ENCODE peak calls at places on chromosomes 5 and 9, in ten cellular contexts. X, N, L, S, V, B, T, C, E and D are unnamed samples.
A peak's percentile ranks its signal among the peaks of the same experiment; 100 is the strongest.

GRCh38 chr9:127130661-127131538 is 8.5 kb upstream of the ANGPTL2 start:
- DNase-seq in N (peak; percentile 91), X (peak; percentile 96), V (peak; percentile 71), E (no peak), L (no peak), C (peak; percentile 98), B (peak; percentile 86), S (peak; percentile 91), T (no peak), D (peak; percentile 65)

GRCh38 chr5:17248999-17249634 is 31.7 kb downstream of the BASP1 start:
- DNase-seq in C (no peak), V (no peak), E (no peak), N (no peak), X (peak; percentile 92), S (peak; percentile 95), B (no peak), T (no peak), L (peak; percentile 92), D (no peak)

GRCh38 chr5:176446884-176447537 is 1.2 kb upstream of the FAF2 start:
- DNase-seq in X (no peak), C (peak; percentile 28), S (no peak), L (no peak), V (peak; percentile 45), B (peak; percentile 69), N (peak; percentile 28), T (no peak), E (peak; percentile 28), D (no peak)

GRCh38 chr9:114395768-114396167 is 8.0 kb upstream of the AKNA start:
- DNase-seq in X (no peak), V (no peak), B (no peak), N (no peak), L (no peak), C (no peak), E (no peak), S (no peak), T (no peak), D (no peak)

GRCh38 chr5:169162407-169162806 is 138.5 kb downstream of the SLIT3 start:
- DNase-seq in C (no peak), B (no peak), X (peak; percentile 65), V (no peak), E (no peak), T (no peak), S (peak; percentile 84), N (no peak), L (no peak), D (no peak)

GRCh38 chr5:19208397-19208796 is 779.6 kb downstream of the CDH18 start:
- DNase-seq in X (no peak), C (peak; percentile 44), T (no peak), V (no peak), E (no peak), L (no peak), B (no peak), S (no peak), N (peak; percentile 13), D (no peak)

GRCh38 chr9:103281126-103281525 is 286.0 kb downstream of the CYLC2 start:
- DNase-seq in B (no peak), E (no peak), T (no peak), N (no peak), L (no peak), X (no peak), V (no peak), C (no peak), S (no peak), D (no peak)

GRCh38 chr5:178240341-178240741 is 7.7 kb upstream of the PHYKPL start:
- DNase-seq in X (no peak), C (no peak), E (no peak), N (no peak), L (no peak), T (peak; percentile 24), B (no peak), V (no peak), S (no peak), D (no peak)